ENCODE peak calls at places on chromosomes 1 and 21, in six cellular contexts. O is HT1080; D is activated CD8-positive, alpha-beta memory T cell treated with anti-CD3 and anti-CD28 coated beads, Interleukin-2, amount 50 U/mL, for 4 hours; T is NCI-H1417; M is tibial artery; E is activated naive CD4-positive, alpha-beta T cell treated with anti-CD3 and anti-CD28 coated beads, Interleukin-2, amount 10 ng/mL, durations not matched to agents 7 days and 5 days. F is an unnamed sample.

GRCh38 chr1:227469708-227470107 is 93.6 kb upstream of the ZNF678 start:
- DNase-seq in O (no peak), D (no peak), T (no peak), M (no peak), E (no peak), F (no peak)

GRCh38 chr1:221740941-221741363 is 937 bp downstream of the DUSP10 start:
- DNase-seq in O (no peak), D (peak; percentile 26), T (no peak), M (no peak), E (peak; percentile 50), F (peak; percentile 51)

GRCh38 chr21:43864806-43865470 is at the start of gene AGPAT3:
- DNase-seq in O (no peak), D (peak; percentile 54), T (peak; percentile 43), M (no peak), E (peak; percentile 62), F (no peak)

GRCh38 chr1:85581138-85581801 is 709 bp downstream of the CCN1 start:
- DNase-seq in O (peak; percentile 73), D (no peak), T (peak; percentile 72), M (peak; percentile 90), E (peak; percentile 65), F (no peak)

GRCh38 chr1:224644553-224645154 is 28.5 kb downstream of the CNIH3 start:
- DNase-seq in O (peak; percentile 47), D (peak; percentile 56), T (peak; percentile 51), M (no peak), E (peak; percentile 71), F (peak; percentile 21)

GRCh38 chr1:70043806-70044205 is 161.6 kb downstream of the LRRC40 start:
- DNase-seq in O (peak; percentile 23), D (no peak), T (no peak), M (no peak), E (no peak), F (no peak)

GRCh38 chr1:209257021-209257420 is 326.5 kb upstream of the CAMK1G start:
- DNase-seq in O (no peak), D (no peak), T (peak; percentile 40), M (no peak), E (no peak), F (no peak)

GRCh38 chr1:96259399-96259798 is 462.2 kb upstream of the PTBP2 start:
- DNase-seq in O (no peak), D (no peak), T (no peak), M (no peak), E (no peak), F (no peak)

GRCh38 chr1:37513795-37514349 is 694 bp downstream of the MEAF6 start:
- DNase-seq in O (peak; percentile 17), D (peak; percentile 65), T (peak; percentile 79), M (no peak), E (peak; percentile 62), F (peak; percentile 68)

GRCh38 chr1:198298653-198299052 is 141.9 kb downstream of the NEK7 start:
- DNase-seq in O (no peak), D (no peak), T (no peak), M (no peak), E (no peak), F (no peak)

GRCh38 chr21:43619856-43620255 is 39.4 kb downstream of the HSF2BP start:
- DNase-seq in O (peak; percentile 58), D (no peak), T (no peak), M (no peak), E (no peak), F (no peak)